ENCODE peak calls at places on chromosomes 6 and 20, in eight cellular contexts. R is cardiac muscle cell, D is dorsolateral prefrontal cortex, B is aorta, T is endothelial cell of umbilical vein, L is thoracic aorta, H is neural progenitor cell, Q is Peyer's patch. C is an unnamed sample.

GRCh38 chr6:6806793-6807518 is 218.4 kb downstream of the LY86 start:
- DNase-seq in H (no peak), R (no peak), B (peak; percentile 86), Q (peak; percentile 65), L (no peak), D (no peak), T (no peak), C (peak; percentile 75)

GRCh38 chr20:30488941-30489601 is 768.4 kb upstream of the DEFB115 start:
- DNase-seq in T (no peak), H (no peak), Q (no peak), L (no peak), B (no peak), R (peak; percentile 49), D (no peak), C (no peak)

GRCh38 chr6:100479180-100480035 is 14.7 kb upstream of the SIM1 start:
- DNase-seq in Q (no peak), D (no peak), T (peak; percentile 68), B (no peak), R (peak; percentile 49), H (peak; percentile 55), L (no peak), C (no peak)

GRCh38 chr6:134920422-134920821 is 29.5 kb downstream of the ALDH8A1 start:
- DNase-seq in T (peak; percentile 22), B (no peak), R (no peak), H (no peak), D (no peak), L (no peak), Q (no peak), C (no peak)

GRCh38 chr6:15526129-15526764 is 136.6 kb downstream of the DTNBP1 start:
- DNase-seq in T (no peak), Q (no peak), H (no peak), B (no peak), D (no peak), L (no peak), R (no peak), C (no peak)

GRCh38 chr20:58006346-58007316 is 221.8 kb downstream of the ANKRD60 start:
- DNase-seq in L (no peak), R (no peak), H (no peak), B (no peak), D (no peak), T (no peak), Q (peak; percentile 38), C (no peak)

GRCh38 chr6:151632415-151632987 is 138.7 kb downstream of the CCDC170 start:
- DNase-seq in R (no peak), B (no peak), Q (no peak), T (no peak), H (no peak), L (no peak), D (no peak), C (no peak)

GRCh38 chr20:31527266-31527665 is 13.0 kb downstream of the HM13 start:
- DNase-seq in Q (no peak), H (no peak), B (no peak), L (no peak), R (no peak), D (no peak), T (no peak), C (no peak)

GRCh38 chr20:23231561-23232218 is 118.9 kb upstream of the NXT1 start:
- DNase-seq in Q (no peak), R (no peak), B (no peak), H (no peak), L (no peak), D (no peak), T (peak; percentile 27), C (no peak)

GRCh38 chr20:49851234-49851755 is 38.7 kb downstream of the SLC9A8 start:
- DNase-seq in T (no peak), L (no peak), Q (no peak), R (peak; percentile 29), D (peak; percentile 54), H (no peak), B (peak; percentile 62), C (no peak)

GRCh38 chr6:10696655-10697054 is 1.9 kb downstream of the PAK1IP1 start:
- DNase-seq in L (no peak), R (no peak), Q (no peak), B (no peak), D (no peak), T (no peak), H (no peak), C (no peak)

GRCh38 chr20:22692119-22692475 is 107.7 kb upstream of the FOXA2 start:
- DNase-seq in H (no peak), L (no peak), D (no peak), R (no peak), Q (no peak), B (no peak), T (no peak), C (no peak)

GRCh38 chr6:99836471-99836870 is 157.6 kb downstream of the MCHR2 start:
- DNase-seq in B (no peak), R (no peak), H (no peak), T (no peak), Q (no peak), D (no peak), L (no peak), C (no peak)

GRCh38 chr6:106894978-106895702 is 79.4 kb downstream of the CD24 start:
- DNase-seq in R (no peak), H (no peak), L (no peak), Q (no peak), T (peak; percentile 13), D (no peak), B (no peak), C (no peak)
- H3K27ac ChIP-seq in R (no peak overlapping the region), H (no peak overlapping the region), L (no peak overlapping the region), Q (no peak overlapping the region), T (no peak overlapping the region), D (no peak overlapping the region), B (no peak overlapping the region), C (no peak overlapping the region)

GRCh38 chr6:136382676-136383075 is 93.0 kb upstream of the BCLAF1 start:
- DNase-seq in Q (no peak), T (no peak), R (no peak), D (no peak), H (no peak), L (no peak), B (no peak), C (no peak)
- H3K4me3 ChIP-seq in Q (no peak overlapping the region), T (no peak overlapping the region), R (no peak overlapping the region), D (no peak overlapping the region), H (no peak overlapping the region), L (no peak overlapping the region), B (no peak overlapping the region), C (no peak overlapping the region)

GRCh38 chr20:34316191-34316814 is 13.1 kb upstream of the AHCY start:
- DNase-seq in Q (no peak), L (no peak), R (no peak), H (no peak), B (no peak), T (no peak), D (no peak), C (no peak)

GRCh38 chr20:34312024-34312460 is 8.9 kb upstream of the AHCY start:
- DNase-seq in B (no peak), T (no peak), D (no peak), R (no peak), L (no peak), Q (no peak), H (peak; percentile 32), C (no peak)

GRCh38 chr20:34312544-34313217 is 9.5 kb upstream of the AHCY start:
- DNase-seq in D (peak; percentile 74), B (peak; percentile 90), T (peak; percentile 87), Q (peak; percentile 95), L (peak; percentile 42), R (peak; percentile 91), H (peak; percentile 93), C (peak; percentile 91)

GRCh38 chr20:34318609-34319443 is 15.7 kb upstream of the AHCY start:
- DNase-seq in R (no peak), D (no peak), T (no peak), L (no peak), Q (no peak), B (no peak), H (no peak), C (no peak)

DNA sequence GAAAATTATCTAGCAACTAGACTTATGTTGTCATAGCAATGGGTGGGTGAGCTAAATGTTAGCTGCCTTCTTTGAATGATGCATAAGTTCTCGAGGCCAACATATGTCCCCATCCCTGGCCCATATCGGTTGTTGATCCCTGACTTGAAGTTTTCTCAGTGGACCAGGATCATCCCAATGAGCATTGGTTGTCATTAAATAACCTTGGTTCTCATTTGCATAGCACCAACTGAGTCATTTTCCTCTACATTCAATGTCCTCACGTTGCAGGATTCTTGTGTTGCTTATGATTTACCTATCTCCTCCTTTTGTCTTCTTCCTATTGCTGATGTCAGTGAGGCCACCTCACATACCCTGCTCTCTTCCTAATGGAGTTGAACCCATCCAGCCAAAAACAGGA is 12.1 kb upstream of the AHCY start:
- DNase-seq in R (no peak), Q (no peak), B (no peak), L (no peak), T (no peak), D (no peak), H (no peak), C (no peak)
- H3K27ac ChIP-seq in R (no peak overlapping the region), Q (no peak overlapping the region), B (no peak overlapping the region), L (no peak overlapping the region), T (no peak overlapping the region), D (no peak overlapping the region), H (no peak overlapping the region), C (no peak overlapping the region)

GRCh38 chr6:13524801-13525508 is 37.6 kb upstream of the GFOD1 start:
- DNase-seq in L (no peak), Q (no peak), B (no peak), T (peak; percentile 15), D (no peak), H (no peak), R (no peak), C (no peak)

GRCh38 chr6:13528232-13528631 is 40.8 kb upstream of the GFOD1 start:
- DNase-seq in Q (no peak), H (no peak), T (peak; percentile 55), R (no peak), L (no peak), D (no peak), B (no peak), C (no peak)

GRCh38 chr6:13526718-13527668 is 39.6 kb upstream of the GFOD1 start:
- DNase-seq in D (no peak), L (no peak), Q (peak; percentile 74), H (no peak), B (peak; percentile 64), R (no peak), T (peak; percentile 94), C (peak; percentile 70)

GRCh38 chr6:13527669-13528051 is 40.3 kb upstream of the GFOD1 start:
- DNase-seq in R (no peak), T (peak; percentile 33), L (no peak), D (no peak), H (no peak), B (no peak), Q (no peak), C (no peak)

GRCh38 chr6:13526339-13526717 is 38.9 kb upstream of the GFOD1 start:
- DNase-seq in R (no peak), H (no peak), T (no peak), B (no peak), L (no peak), Q (no peak), D (no peak), C (no peak)
- H3K4me3 ChIP-seq in R (no peak overlapping the region), H (no peak overlapping the region), T (no peak overlapping the region), B (no peak overlapping the region), L (no peak overlapping the region), Q (no peak overlapping the region), D (no peak overlapping the region), C (no peak overlapping the region)